ENCODE peak calls at places on chromosomes 12 and 14, in eight cellular contexts. One of them, this sample, is unnamed.

GRCh38 chr12:58976146-58976545 is 55.8 kb upstream of the LRIG3 start:
- DNase-seq in PC-3: no peak
- DNase-seq in K562: no peak
- DNase-seq in astrocyte: no peak
- DNase-seq in neural progenitor cell: no peak
- DNase-seq in GM12878: no peak
- DNase-seq in DND-41: no peak
- DNase-seq in osteoblast: no peak
- DNase-seq in this sample: no peak

GRCh38 chr14:21476526-21476924 is 234 bp downstream of the RAB2B start:
- DNase-seq in GM12878: no peak
- DNase-seq in K562: peak; percentile 81
- DNase-seq in osteoblast: no peak
- DNase-seq in PC-3: peak; percentile 79
- DNase-seq in DND-41: no peak
- DNase-seq in astrocyte: peak; percentile 42
- DNase-seq in neural progenitor cell: peak; percentile 85
- DNase-seq in this sample: no peak

GRCh38 chr12:9948606-9949286 is 16.6 kb upstream of the CLEC2A start:
- DNase-seq in osteoblast: no peak
- DNase-seq in astrocyte: no peak
- DNase-seq in GM12878: peak; percentile 82
- DNase-seq in K562: no peak
- DNase-seq in neural progenitor cell: no peak
- DNase-seq in PC-3: no peak
- DNase-seq in DND-41: no peak
- DNase-seq in this sample: no peak

GRCh38 chr12:79454338-79454777 is 236.4 kb downstream of the PAWR start:
- DNase-seq in K562: no peak
- DNase-seq in astrocyte: peak; percentile 81
- DNase-seq in PC-3: peak; percentile 53
- DNase-seq in DND-41: no peak
- DNase-seq in osteoblast: no peak
- DNase-seq in GM12878: no peak
- DNase-seq in neural progenitor cell: no peak
- DNase-seq in this sample: no peak

GRCh38 chr12:51021694-51022093 is 4.5 kb downstream of the SLC11A2 start:
- DNase-seq in GM12878: no peak
- DNase-seq in PC-3: no peak
- DNase-seq in K562: peak; percentile 86
- DNase-seq in astrocyte: no peak
- DNase-seq in osteoblast: no peak
- DNase-seq in neural progenitor cell: no peak
- DNase-seq in DND-41: peak; percentile 29
- DNase-seq in this sample: no peak

GRCh38 chr14:75389679-75390078 is 38.1 kb upstream of the JDP2 start:
- DNase-seq in osteoblast: no peak
- DNase-seq in astrocyte: peak; percentile 6
- DNase-seq in GM12878: no peak
- DNase-seq in neural progenitor cell: no peak
- DNase-seq in K562: no peak
- DNase-seq in PC-3: peak; percentile 74
- DNase-seq in DND-41: no peak
- DNase-seq in this sample: no peak

GRCh38 chr12:65607271-65607880 is 216.9 kb upstream of the HMGA2 start:
- DNase-seq in GM12878: no peak
- DNase-seq in astrocyte: no peak
- DNase-seq in PC-3: peak; percentile 92
- DNase-seq in K562: no peak
- DNase-seq in neural progenitor cell: no peak
- DNase-seq in DND-41: no peak
- DNase-seq in osteoblast: no peak
- DNase-seq in this sample: no peak

GRCh38 chr14:36625014-36625413 is 36.6 kb upstream of the PAX9 start:
- DNase-seq in DND-41: no peak
- DNase-seq in GM12878: no peak
- DNase-seq in osteoblast: no peak
- DNase-seq in astrocyte: no peak
- DNase-seq in neural progenitor cell: no peak
- DNase-seq in PC-3: no peak
- DNase-seq in K562: no peak
- DNase-seq in this sample: no peak

GRCh38 chr12:98998697-98999299 is 353.7 kb downstream of the APAF1 start:
- DNase-seq in GM12878: no peak
- DNase-seq in DND-41: no peak
- DNase-seq in K562: peak; percentile 39
- DNase-seq in neural progenitor cell: peak; percentile 45
- DNase-seq in astrocyte: peak; percentile 23
- DNase-seq in osteoblast: peak; percentile 81
- DNase-seq in PC-3: peak; percentile 79
- DNase-seq in this sample: peak; percentile 65

GRCh38 chr14:31070431-31070830 is 44.3 kb upstream of the STRN3 start:
- DNase-seq in K562: no peak
- DNase-seq in PC-3: peak; percentile 39
- DNase-seq in astrocyte: peak; percentile 99
- DNase-seq in osteoblast: peak; percentile 85
- DNase-seq in neural progenitor cell: no peak
- DNase-seq in GM12878: no peak
- DNase-seq in DND-41: no peak
- DNase-seq in this sample: no peak

GRCh38 chr12:25767613-25768012 is 190.9 kb upstream of the RASSF8 start:
- DNase-seq in osteoblast: no peak
- DNase-seq in GM12878: no peak
- DNase-seq in neural progenitor cell: no peak
- DNase-seq in astrocyte: peak; percentile 52
- DNase-seq in DND-41: no peak
- DNase-seq in K562: no peak
- DNase-seq in PC-3: peak; percentile 79
- DNase-seq in this sample: no peak

GRCh38 chr14:58659846-58660245 is 22.1 kb downstream of the DACT1 start:
- DNase-seq in GM12878: no peak
- DNase-seq in osteoblast: no peak
- DNase-seq in DND-41: no peak
- DNase-seq in K562: no peak
- DNase-seq in neural progenitor cell: no peak
- DNase-seq in astrocyte: no peak
- DNase-seq in PC-3: no peak
- DNase-seq in this sample: no peak

GRCh38 chr14:94381149-94382030 is 7.0 kb downstream of the SERPINA1 start:
- DNase-seq in PC-3: no peak
- DNase-seq in neural progenitor cell: no peak
- DNase-seq in astrocyte: no peak
- DNase-seq in K562: no peak
- DNase-seq in DND-41: no peak
- DNase-seq in osteoblast: no peak
- DNase-seq in GM12878: no peak
- DNase-seq in this sample: no peak

GRCh38 chr14:96902004-96902403 is 104.8 kb downstream of the VRK1 start:
- DNase-seq in DND-41: peak; percentile 13
- DNase-seq in K562: no peak
- DNase-seq in GM12878: no peak
- DNase-seq in PC-3: no peak
- DNase-seq in osteoblast: no peak
- DNase-seq in astrocyte: no peak
- DNase-seq in neural progenitor cell: no peak
- DNase-seq in this sample: peak; percentile 16

GRCh38 chr12:27973487-27973890 is 956 bp upstream of the PTHLH start:
- DNase-seq in osteoblast: peak; percentile 49
- DNase-seq in K562: no peak
- DNase-seq in astrocyte: no peak
- DNase-seq in GM12878: no peak
- DNase-seq in DND-41: no peak
- DNase-seq in PC-3: peak; percentile 94
- DNase-seq in neural progenitor cell: no peak
- DNase-seq in this sample: no peak

GRCh38 chr12:105951732-105952131 is 187.0 kb downstream of the NUAK1 start:
- DNase-seq in astrocyte: no peak
- DNase-seq in K562: no peak
- DNase-seq in PC-3: no peak
- DNase-seq in neural progenitor cell: no peak
- DNase-seq in GM12878: no peak
- DNase-seq in DND-41: no peak
- DNase-seq in osteoblast: no peak
- DNase-seq in this sample: no peak

GRCh38 chr12:105955976-105956375 is 182.8 kb downstream of the NUAK1 start:
- DNase-seq in osteoblast: no peak
- DNase-seq in neural progenitor cell: no peak
- DNase-seq in PC-3: no peak
- DNase-seq in GM12878: no peak
- DNase-seq in DND-41: no peak
- DNase-seq in K562: no peak
- DNase-seq in astrocyte: no peak
- DNase-seq in this sample: no peak

GRCh38 chr12:105957058-105957457 is 181.7 kb downstream of the NUAK1 start:
- DNase-seq in K562: no peak
- DNase-seq in osteoblast: no peak
- DNase-seq in PC-3: no peak
- DNase-seq in GM12878: no peak
- DNase-seq in astrocyte: no peak
- DNase-seq in DND-41: no peak
- DNase-seq in neural progenitor cell: no peak
- DNase-seq in this sample: no peak

GRCh38 chr12:105955608-105955931 is 183.2 kb downstream of the NUAK1 start:
- DNase-seq in GM12878: no peak
- DNase-seq in DND-41: no peak
- DNase-seq in PC-3: no peak
- DNase-seq in neural progenitor cell: no peak
- DNase-seq in astrocyte: no peak
- DNase-seq in K562: peak; percentile 59
- DNase-seq in osteoblast: no peak
- DNase-seq in this sample: no peak

DNA sequence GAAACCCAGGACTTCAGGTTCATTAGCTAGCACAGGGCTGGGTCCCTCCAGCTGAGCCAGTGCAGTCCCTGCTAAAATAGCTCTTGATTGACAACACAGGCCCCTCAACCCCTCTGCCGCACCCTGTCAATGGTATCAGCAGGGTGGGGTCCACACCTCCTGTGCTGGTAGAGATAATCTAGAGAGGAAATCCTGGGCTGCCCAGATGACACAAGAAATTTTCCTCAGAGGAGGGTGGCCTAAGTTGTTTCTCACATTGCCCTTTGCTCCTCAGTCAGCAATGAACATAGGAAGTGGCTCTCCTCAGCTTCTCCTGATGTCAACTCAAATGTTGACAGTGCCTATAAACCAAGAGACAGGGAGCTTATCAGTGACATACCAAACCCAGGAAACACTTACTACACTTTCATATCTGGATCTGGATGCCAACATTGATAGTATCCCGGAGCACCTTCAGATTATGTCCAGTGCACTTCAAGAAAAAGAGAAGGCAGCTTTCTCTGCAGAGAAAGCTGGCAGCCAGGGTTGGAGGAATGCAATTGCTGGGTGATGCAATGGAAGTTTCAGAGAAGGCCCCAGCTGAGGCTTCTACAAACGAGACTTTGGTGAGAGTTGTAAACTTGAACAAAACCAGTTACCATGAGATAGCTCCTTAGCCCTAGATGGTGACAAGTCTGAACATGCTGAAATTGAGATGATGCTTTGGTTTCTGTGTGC is 183.7 kb downstream of the NUAK1 start:
- DNase-seq in osteoblast: no peak
- DNase-seq in GM12878: no peak
- DNase-seq in astrocyte: no peak
- DNase-seq in DND-41: no peak
- DNase-seq in K562: peak; percentile 80
- DNase-seq in neural progenitor cell: no peak
- DNase-seq in PC-3: no peak
- DNase-seq in this sample: no peak
- H2AFZ ChIP-seq in osteoblast: no peak overlapping the region
- H2AFZ ChIP-seq in GM12878: no peak overlapping the region
- H2AFZ ChIP-seq in astrocyte: no peak overlapping the region
- H2AFZ ChIP-seq in DND-41: no peak overlapping the region
- H2AFZ ChIP-seq in K562: no peak overlapping the region
- H2AFZ ChIP-seq in neural progenitor cell: no peak overlapping the region
- H2AFZ ChIP-seq in PC-3: no peak overlapping the region
- H2AFZ ChIP-seq in this sample: no peak overlapping the region

DNA sequence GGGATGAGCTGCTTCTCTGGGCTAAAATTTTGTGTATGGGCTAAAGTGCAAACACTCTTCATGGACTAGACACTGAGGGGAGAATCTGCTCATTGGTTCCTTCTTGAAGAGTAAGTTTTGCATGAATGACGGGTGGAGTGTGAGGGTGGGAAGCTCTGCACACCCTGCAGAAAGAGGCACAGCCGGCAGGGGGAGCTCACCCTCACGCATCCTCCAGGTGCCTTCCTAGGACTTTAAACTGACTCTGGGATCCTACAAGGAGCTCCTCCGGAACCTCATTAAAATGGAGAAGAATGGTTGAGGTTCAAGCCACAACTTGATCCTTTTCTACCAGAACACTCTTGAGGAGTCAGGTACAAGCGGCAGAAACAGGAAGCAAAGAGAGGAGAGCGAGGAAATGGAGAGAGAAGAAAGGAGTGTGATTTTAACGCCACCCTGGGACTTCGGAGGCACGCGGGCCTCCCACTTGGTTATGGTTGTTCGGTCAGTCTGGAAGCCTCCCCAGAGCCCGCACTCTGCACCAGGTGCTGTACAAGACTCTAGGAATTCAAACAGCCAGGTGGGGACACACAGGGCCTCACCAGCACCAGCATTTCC is 87.5 kb downstream of the SETD3 start:
- DNase-seq in neural progenitor cell: peak; percentile 70
- DNase-seq in astrocyte: no peak
- DNase-seq in DND-41: peak; percentile 42
- DNase-seq in osteoblast: peak; percentile 93
- DNase-seq in PC-3: peak; percentile 64
- DNase-seq in K562: peak; percentile 56
- DNase-seq in GM12878: no peak
- DNase-seq in this sample: peak; percentile 56
- TF ChIP-seq CTCF in neural progenitor cell: peak; percentile 83
- TF ChIP-seq CTCF in astrocyte: peak; percentile 64
- TF ChIP-seq CTCF in DND-41: peak; percentile 61
- TF ChIP-seq CTCF in osteoblast: peak; percentile 90
- TF ChIP-seq CTCF in PC-3: peak; percentile 86
- TF ChIP-seq CTCF in K562: peak; percentile 67
- TF ChIP-seq CTCF in GM12878: peak; percentile 70
- TF ChIP-seq CTCF in this sample: peak; percentile 92

DNA sequence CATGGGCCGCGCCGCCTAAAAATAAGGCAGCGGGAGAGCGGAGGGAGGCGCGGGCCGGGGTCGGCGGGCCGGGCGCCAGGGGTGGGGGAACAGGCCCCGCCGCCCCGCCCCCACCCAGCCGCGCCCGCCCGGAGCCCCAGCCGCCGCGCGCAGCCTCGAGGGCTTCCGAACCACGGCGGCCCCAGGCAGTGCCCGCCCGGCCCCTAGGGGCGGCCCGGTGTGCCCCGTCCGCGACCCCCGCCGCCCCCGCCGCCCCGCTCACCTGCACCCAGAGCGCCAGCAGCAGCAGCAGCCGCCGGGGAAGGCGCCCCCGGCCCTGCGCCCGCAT is 519 bp downstream of the JAG2 start:
- DNase-seq in GM12878: no peak
- DNase-seq in PC-3: no peak
- DNase-seq in osteoblast: no peak
- DNase-seq in neural progenitor cell: no peak
- DNase-seq in astrocyte: no peak
- DNase-seq in DND-41: no peak
- DNase-seq in K562: no peak
- DNase-seq in this sample: no peak
- H2AFZ ChIP-seq in GM12878: no peak overlapping the region
- H2AFZ ChIP-seq in PC-3: peak overlapping the region; percentile 68
- H2AFZ ChIP-seq in osteoblast: no peak overlapping the region
- H2AFZ ChIP-seq in neural progenitor cell: peak overlapping the region; percentile 68
- H2AFZ ChIP-seq in astrocyte: no peak overlapping the region
- H2AFZ ChIP-seq in DND-41: no peak overlapping the region
- H2AFZ ChIP-seq in K562: peak overlapping the region; percentile 72
- H2AFZ ChIP-seq in this sample: no peak overlapping the region

GRCh38 chr14:60353410-60353809 is 104.4 kb downstream of the PPM1A start:
- DNase-seq in DND-41: no peak
- DNase-seq in osteoblast: no peak
- DNase-seq in astrocyte: no peak
- DNase-seq in PC-3: no peak
- DNase-seq in GM12878: no peak
- DNase-seq in K562: no peak
- DNase-seq in neural progenitor cell: no peak
- DNase-seq in this sample: no peak
- TF ChIP-seq CTCF in DND-41: no peak
- TF ChIP-seq CTCF in osteoblast: no peak
- TF ChIP-seq CTCF in astrocyte: no peak
- TF ChIP-seq CTCF in PC-3: no peak
- TF ChIP-seq CTCF in GM12878: no peak
- TF ChIP-seq CTCF in K562: no peak
- TF ChIP-seq CTCF in neural progenitor cell: no peak
- TF ChIP-seq CTCF in this sample: no peak

This sample was measured in OCI-LY7.